ENCODE peak calls at places on chromosome 9, in seven cellular contexts. C is tibial nerve; K is heart right ventricle; A is PC-3; Y is effector memory CD4-positive, alpha-beta T cell; V is left ventricle myocardium inferior; W is mammary epithelial cell. Q is an unnamed sample. For H3K36me3, the result is how much of the 10 kb centered on the place peaks cover.

GRCh38 chr9:69655065-69655464 is 17.1 kb downstream of the APBA1 start:
- DNase-seq in Y (no peak), A (no peak), C (no peak), V (no peak), W (no peak), K (no peak), Q (no peak)

GRCh38 chr9:3532158-3532557 is 6.4 kb upstream of the RFX3 start:
- DNase-seq in V (no peak), C (no peak), A (no peak), K (no peak), Y (no peak), W (no peak), Q (no peak)

GRCh38 chr9:28052104-28052503 is 478.8 kb upstream of the C9orf72 start:
- DNase-seq in V (no peak), A (no peak), Y (no peak), K (no peak), C (no peak), W (no peak), Q (no peak)

GRCh38 chr9:105082843-105083242 is 154.9 kb upstream of the ABCA1 start:
- DNase-seq in Y (no peak), W (no peak), V (no peak), C (no peak), K (no peak), A (no peak), Q (no peak)

GRCh38 chr9:136978865-136979544 is 1.7 kb downstream of the PTGDS start:
- DNase-seq in V (no peak), C (no peak), K (no peak), Y (no peak), W (no peak), A (no peak), Q (no peak)

GRCh38 chr9:110912701-110913291 is 125.5 kb downstream of the LPAR1 start:
- DNase-seq in Y (no peak), A (peak), V (no peak), C (peak), W (no peak), K (no peak), Q (no peak)

GRCh38 chr9:132663120-132663519 is 6.7 kb downstream of the DDX31 start:
- DNase-seq in V (no peak), C (no peak), A (no peak), W (no peak), K (no peak), Y (no peak), Q (no peak)

GRCh38 chr9:99266136-99267023 is 44.3 kb downstream of the SEC61B start:
- DNase-seq in Y (peak), K (peak), V (peak), C (peak), A (peak), W (peak), Q (peak)

GRCh38 chr9:86838883-86839497 is 108.3 kb downstream of the GAS1 start:
- DNase-seq in Y (no peak), K (peak), V (peak), W (no peak), C (no peak), A (no peak), Q (no peak)

GRCh38 chr9:113463418-113464285 is at the start of gene RGS3:
- DNase-seq in W (peak), K (peak), A (peak), C (no peak), Y (no peak), V (peak), Q (peak)

GRCh38 chr9:13378171-13378570 is 98.7 kb upstream of the MPDZ start:
- DNase-seq in K (no peak), Y (no peak), A (no peak), C (no peak), V (no peak), W (no peak), Q (no peak)

GRCh38 chr9:90950600-90950999 is 149.0 kb downstream of the SYK start:
- DNase-seq in W (no peak), C (no peak), A (no peak), K (no peak), V (no peak), Y (no peak), Q (no peak)

GRCh38 chr9:131595771-131596743 is 50.7 kb downstream of the PRRT1B start:
- DNase-seq in W (no peak), Y (no peak), C (no peak), A (no peak), V (no peak), K (no peak), Q (no peak)

GRCh38 chr9:36991516-36992134 is 42.4 kb downstream of the PAX5 start:
- DNase-seq in V (no peak), W (peak), C (no peak), A (peak), Y (no peak), K (no peak), Q (no peak)

GRCh38 chr9:106421772-106422171 is 441.2 kb upstream of the ZNF462 start:
- DNase-seq in Y (no peak), K (no peak), V (no peak), A (peak), W (peak), C (no peak), Q (no peak)

GRCh38 chr9:83299556-83299955 is 236.6 kb upstream of the RASEF start:
- DNase-seq in C (no peak), Y (no peak), V (no peak), A (peak), W (peak), K (no peak), Q (peak)

GRCh38 chr9:130860458-130861316 is 25.6 kb downstream of the ABL1 start:
- DNase-seq in V (peak), A (no peak), Y (no peak), K (peak), W (no peak), C (peak), Q (peak)

GRCh38 chr9:137303031-137303892 is 1.2 kb upstream of the NRARP start:
- DNase-seq in Y (no peak), V (peak), W (peak), C (no peak), A (no peak), K (no peak), Q (no peak)

GRCh38 chr9:113454914-113455761 is 8.4 kb upstream of the RGS3 start:
- DNase-seq in W (peak), Y (no peak), C (peak), A (peak), V (peak), K (peak), Q (peak)

GRCh38 chr9:76322810-76323209 is 71.4 kb downstream of the RFK start:
- DNase-seq in W (no peak), A (no peak), V (no peak), C (no peak), K (no peak), Y (no peak), Q (no peak)

GRCh38 chr9:76302947-76303550 is 91.2 kb downstream of the RFK start:
- DNase-seq in A (peak), K (no peak), C (no peak), Y (no peak), W (peak), V (no peak), Q (peak)

GRCh38 chr9:89386206-89386605 is 67.9 kb downstream of the SECISBP2 start:
- DNase-seq in A (no peak), V (no peak), W (no peak), K (no peak), Y (no peak), C (no peak), Q (no peak)

GRCh38 chr9:107750741-107751521 is 261.4 kb upstream of the KLF4 start:
- DNase-seq in V (peak), W (peak), A (peak), C (peak), Y (no peak), K (peak), Q (peak)

GRCh38 chr9:130490981-130491380 is 46.2 kb downstream of the ASS1 start:
- DNase-seq in Y (no peak), C (no peak), K (no peak), V (no peak), W (no peak), A (no peak), Q (no peak)

GRCh38 chr9:136952354-136952855 is 332 bp downstream of the LCN12 start:
- DNase-seq in V (no peak), K (no peak), Y (no peak), C (no peak), A (no peak), W (no peak), Q (peak)

GRCh38 chr9:20623021-20623747 is 885 bp upstream of the MLLT3 start:
- DNase-seq in W (peak), K (peak), A (peak), C (peak), V (peak), Y (peak), Q (peak)

GRCh38 chr9:136244116-136244775 is 1.4 kb downstream of the QSOX2 start:
- DNase-seq in V (no peak), K (no peak), C (no peak), A (no peak), Y (no peak), W (no peak), Q (no peak)

GRCh38 chr9:131744171-131744714 is 4.4 kb upstream of the RAPGEF1 start:
- DNase-seq in C (no peak), Y (no peak), W (peak), K (no peak), A (no peak), V (no peak), Q (no peak)

GRCh38 chr9:15211160-15211993 is 95.6 kb downstream of the TTC39B start:
- DNase-seq in V (no peak), W (peak), Y (peak), K (peak), A (peak), C (peak), Q (peak)

GRCh38 chr9:37486616-37487544 is 1.1 kb downstream of the POLR1E start:
- DNase-seq in V (peak), C (peak), A (peak), Y (no peak), W (peak), K (peak), Q (peak)

GRCh38 chr9:9846538-9846937 is 766.3 kb downstream of the PTPRD start:
- DNase-seq in A (no peak), C (no peak), Y (no peak), W (no peak), V (no peak), K (no peak), Q (no peak)

GRCh38 chr9:16294371-16294770 is 576.1 kb downstream of the BNC2 start:
- DNase-seq in C (no peak), W (no peak), A (no peak), Y (no peak), V (no peak), K (no peak), Q (no peak)

GRCh38 chr9:6055213-6055612 is 39.8 kb upstream of the RANBP6 start:
- DNase-seq in A (peak), Y (peak), K (peak), W (peak), C (peak), V (no peak), Q (peak)

GRCh38 chr9:99357575-99357974 is 135.5 kb downstream of the SEC61B start:
- DNase-seq in V (peak), W (no peak), K (peak), Y (no peak), C (peak), A (no peak), Q (no peak)

GRCh38 chr9:38020251-38021076 is 48.6 kb downstream of the SHB start:
- DNase-seq in A (no peak), Y (no peak), C (no peak), K (no peak), W (no peak), V (no peak), Q (no peak)

GRCh38 chr9:137454145-137454505 is 5.0 kb downstream of the NSMF start:
- DNase-seq in C (no peak), V (peak), Y (peak), K (peak), A (no peak), W (no peak), Q (peak)

GRCh38 chr9:112665347-112665746 is 52.6 kb downstream of the INIP start:
- DNase-seq in V (no peak), A (peak), W (peak), K (no peak), C (no peak), Y (no peak), Q (no peak)

GRCh38 chr9:136047076-136047774 is 47.9 kb downstream of the NACC2 start:
- DNase-seq in W (no peak), C (no peak), V (no peak), Y (no peak), K (no peak), A (no peak), Q (no peak)

GRCh38 chr9:76570820-76571219 is 111.8 kb downstream of the GCNT1 start:
- DNase-seq in C (no peak), W (no peak), Y (no peak), V (no peak), K (no peak), A (no peak), Q (no peak)

DNA sequence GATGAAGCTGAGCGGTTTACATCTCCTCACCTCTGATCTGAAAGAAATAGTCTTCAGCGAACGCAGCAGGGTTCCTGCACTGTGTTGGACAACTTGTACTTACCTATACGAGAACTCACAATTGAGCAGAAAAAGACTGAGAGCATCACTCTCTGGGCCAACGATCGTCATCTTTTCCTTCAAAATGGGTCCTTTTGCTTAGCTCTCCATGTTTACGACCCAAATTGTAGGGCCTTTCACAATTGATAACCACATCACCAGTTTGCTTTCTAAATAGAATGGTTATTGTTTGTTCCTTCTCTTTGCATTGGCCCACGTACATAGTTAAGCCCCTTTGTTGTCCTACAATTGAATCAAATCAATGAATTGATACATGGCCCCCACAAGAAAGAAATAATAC is 110.0 kb upstream of the DMRT1 start:
- DNase-seq in W (no peak), C (no peak), Y (no peak), A (no peak), K (no peak), V (no peak), Q (no peak)
- H3K36me3 ChIP-seq in W (under half), C (under half), Y (under half), A (under half), K (half or more), V (half or more), Q (under half)

GRCh38 chr9:121138561-121138960 is 63.1 kb downstream of the RAB14 start:
- DNase-seq in V (no peak), W (peak), K (no peak), A (no peak), C (no peak), Y (no peak), Q (no peak)

GRCh38 chr9:121141706-121142105 is 60.0 kb downstream of the RAB14 start:
- DNase-seq in K (no peak), C (no peak), Y (no peak), A (peak), V (no peak), W (no peak), Q (no peak)

GRCh38 chr9:121138973-121139372 is 62.7 kb downstream of the RAB14 start:
- DNase-seq in C (no peak), W (no peak), Y (no peak), V (no peak), A (no peak), K (no peak), Q (no peak)

GRCh38 chr9:121150188-121150587 is 51.5 kb downstream of the RAB14 start:
- DNase-seq in K (no peak), A (no peak), W (no peak), C (no peak), Y (no peak), V (no peak), Q (no peak)

GRCh38 chr9:121144482-121144881 is 57.2 kb downstream of the RAB14 start:
- DNase-seq in W (no peak), V (no peak), A (no peak), K (no peak), Y (no peak), C (no peak), Q (no peak)
- H3K36me3 ChIP-seq in W (under half), V (half or more), A (under half), K (half or more), Y (half or more), C (under half), Q (half or more)

GRCh38 chr9:4700932-4701331 is 21.6 kb downstream of the CDC37L1 start:
- DNase-seq in C (no peak), W (no peak), Y (no peak), V (no peak), A (no peak), K (no peak), Q (no peak)
- H3K36me3 ChIP-seq in C (under half), W (under half), Y (under half), V (half or more), A (under half), K (half or more), Q (under half)

GRCh38 chr9:122821278-122821952 is 7.0 kb downstream of the PDCL start:
- DNase-seq in W (no peak), Y (no peak), V (peak), K (no peak), A (no peak), C (peak), Q (peak)
- H3K36me3 ChIP-seq in W (under half), Y (under half), V (half or more), K (half or more), A (under half), C (under half), Q (under half)

DNA sequence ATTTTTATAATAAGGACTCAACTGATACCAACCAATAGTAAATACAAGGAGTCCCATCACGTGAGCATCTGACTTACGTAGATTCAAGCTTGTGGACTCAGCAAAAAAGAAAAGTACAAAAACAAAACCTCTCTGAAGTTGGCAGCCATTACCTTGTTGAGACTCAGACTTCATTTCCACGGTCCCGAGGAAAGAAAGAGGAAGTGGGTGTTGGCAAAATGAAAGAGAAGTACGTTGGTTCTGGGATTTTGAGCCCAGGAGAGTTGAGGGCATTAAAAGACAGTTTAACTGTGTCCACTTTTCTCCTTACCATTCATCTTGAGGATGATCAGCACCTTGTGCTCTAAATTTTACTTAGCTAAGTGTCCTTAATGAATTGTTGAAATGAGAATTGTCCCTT is 26.7 kb downstream of the NCBP1 start:
- DNase-seq in W (no peak), Y (no peak), K (no peak), V (no peak), C (no peak), A (no peak), Q (no peak)
- H3K36me3 ChIP-seq in W (half or more), Y (half or more), K (half or more), V (half or more), C (under half), A (under half), Q (half or more)

DNA sequence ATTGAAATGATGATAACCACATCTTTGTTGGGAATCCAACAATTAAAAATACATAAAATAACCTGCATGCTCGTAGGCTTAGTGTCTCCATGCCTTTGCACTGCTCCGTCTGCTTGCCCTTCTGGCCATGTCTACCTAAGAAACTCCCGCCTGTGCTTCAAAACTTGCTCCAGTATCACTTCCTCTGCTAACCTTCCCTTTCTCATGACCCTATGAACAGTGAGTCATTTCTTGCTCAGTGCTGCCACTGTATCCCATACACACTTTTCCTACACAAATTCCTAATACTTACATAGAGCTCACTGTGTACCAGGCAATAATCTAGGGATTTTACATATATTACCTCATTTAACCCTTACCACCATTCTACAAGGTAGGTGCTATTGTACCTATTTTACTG is 33.5 kb downstream of the TMEM245 start:
- DNase-seq in A (peak), K (no peak), V (no peak), W (peak), Y (no peak), C (no peak), Q (no peak)
- H3K36me3 ChIP-seq in A (under half), K (half or more), V (half or more), W (under half), Y (under half), C (under half), Q (under half)

Q was measured in adrenal gland.